ENCODE peak calls at places on chromosomes 13 and 19, in ten cellular contexts. W, Y, R, O, U, C, B, P, V and Q are unnamed samples.

GRCh38 chr19:30227661-30228112 is 144.5 kb upstream of the ZNF536 start:
- DNase-seq in W (peak; percentile 77), Y (peak; percentile 52), R (peak; percentile 13), O (peak; percentile 87), U (no peak), C (peak; percentile 92), B (peak; percentile 12), P (peak; percentile 78), V (no peak), Q (peak; percentile 31)

GRCh38 chr19:15776264-15776663 is 11.2 kb upstream of the OR10H5 start:
- DNase-seq in W (no peak), Y (no peak), R (no peak), O (no peak), U (no peak), C (no peak), B (no peak), P (no peak), V (no peak), Q (no peak)

GRCh38 chr19:52138614-52139290 is 986 bp downstream of the ZNF616 start:
- DNase-seq in W (peak; percentile 31), Y (peak; percentile 19), R (no peak), O (peak; percentile 61), U (no peak), C (peak; percentile 81), B (peak; percentile 16), P (peak; percentile 52), V (peak; percentile 13), Q (no peak)

GRCh38 chr13:26914624-26915023 is 154.0 kb upstream of the GPR12 start:
- DNase-seq in W (no peak), Y (peak; percentile 38), R (no peak), O (no peak), U (no peak), C (no peak), B (no peak), P (peak; percentile 6), V (peak; percentile 41), Q (peak; percentile 97)

GRCh38 chr19:48302600-48302959 is 22.8 kb upstream of the EMP3 start:
- DNase-seq in W (no peak), Y (no peak), R (no peak), O (no peak), U (no peak), C (no peak), B (no peak), P (no peak), V (no peak), Q (no peak)

GRCh38 chr19:5624154-5624663 is 1.3 kb downstream of the SAFB start:
- DNase-seq in W (peak; percentile 29), Y (no peak), R (peak; percentile 24), O (peak; percentile 35), U (no peak), C (peak; percentile 24), B (peak; percentile 47), P (no peak), V (no peak), Q (no peak)

GRCh38 chr13:90640976-90641375 is 706.5 kb upstream of the MIR17HG start:
- DNase-seq in W (no peak), Y (peak; percentile 19), R (no peak), O (no peak), U (no peak), C (no peak), B (peak; percentile 38), P (no peak), V (no peak), Q (no peak)

GRCh38 chr19:1260749-1261511 is 8.2 kb upstream of the CIRBP start:
- DNase-seq in W (peak; percentile 98), Y (peak; percentile 92), R (peak; percentile 96), O (peak; percentile 97), U (peak; percentile 92), C (peak; percentile 97), B (peak; percentile 95), P (peak; percentile 98), V (peak; percentile 82), Q (peak; percentile 96)

GRCh38 chr19:46631481-46631880 is 4.5 kb downstream of the GNG8 start:
- DNase-seq in W (no peak), Y (no peak), R (no peak), O (no peak), U (no peak), C (no peak), B (peak; percentile 72), P (no peak), V (no peak), Q (no peak)

GRCh38 chr19:17606786-17607185 is 51.3 kb downstream of the COLGALT1 start:
- DNase-seq in W (no peak), Y (no peak), R (no peak), O (no peak), U (no peak), C (no peak), B (no peak), P (no peak), V (no peak), Q (no peak)

GRCh38 chr13:100573121-100573520 is 15.5 kb downstream of the GGACT start:
- DNase-seq in W (peak; percentile 61), Y (peak; percentile 52), R (peak; percentile 81), O (peak; percentile 58), U (peak; percentile 64), C (no peak), B (peak; percentile 86), P (peak; percentile 81), V (peak; percentile 56), Q (peak; percentile 70)

GRCh38 chr13:43245374-43245964 is 222.1 kb downstream of the DNAJC15 start:
- DNase-seq in W (no peak), Y (peak; percentile 55), R (no peak), O (no peak), U (no peak), C (no peak), B (peak; percentile 93), P (no peak), V (no peak), Q (no peak)

GRCh38 chr13:62139597-62139996 is 723.9 kb upstream of the PCDH20 start:
- DNase-seq in W (no peak), Y (no peak), R (no peak), O (no peak), U (no peak), C (no peak), B (no peak), P (no peak), V (no peak), Q (no peak)

GRCh38 chr13:111099292-111099691 is 15.8 kb upstream of the ARHGEF7 start:
- DNase-seq in W (no peak), Y (no peak), R (no peak), O (no peak), U (no peak), C (no peak), B (no peak), P (no peak), V (no peak), Q (no peak)

GRCh38 chr13:25930655-25931054 is 121.2 kb downstream of the SHISA2 start:
- DNase-seq in W (no peak), Y (no peak), R (no peak), O (peak; percentile 41), U (no peak), C (no peak), B (no peak), P (no peak), V (no peak), Q (no peak)